ENCODE peak calls at places on chromosome 21, in five cellular contexts. One of them, this sample, is unnamed.

GRCh38 chr21:34845521-34846213 is 176.9 kb downstream of the CLIC6 start:
- DNase-seq in AG08395: peak
- DNase-seq in iris pigment epithelial cell: peak
- DNase-seq in EH: peak
- DNase-seq in OCI-LY7: peak
- DNase-seq in this sample: no peak

GRCh38 chr21:42839271-42840231 is 39.8 kb downstream of the WDR4 start:
- DNase-seq in AG08395: no peak
- DNase-seq in iris pigment epithelial cell: no peak
- DNase-seq in EH: no peak
- DNase-seq in OCI-LY7: no peak
- DNase-seq in this sample: no peak

GRCh38 chr21:15138475-15138874 is 73.7 kb upstream of the NRIP1 start:
- DNase-seq in AG08395: no peak
- DNase-seq in iris pigment epithelial cell: no peak
- DNase-seq in EH: no peak
- DNase-seq in OCI-LY7: no peak
- DNase-seq in this sample: no peak

GRCh38 chr21:31912501-31912900 is 39.7 kb downstream of the HUNK start:
- DNase-seq in AG08395: no peak
- DNase-seq in iris pigment epithelial cell: no peak
- DNase-seq in EH: no peak
- DNase-seq in OCI-LY7: no peak
- DNase-seq in this sample: no peak

GRCh38 chr21:33761104-33762036 is 119.1 kb downstream of the ITSN1 start:
- DNase-seq in AG08395: peak
- DNase-seq in iris pigment epithelial cell: peak
- DNase-seq in EH: peak
- DNase-seq in OCI-LY7: no peak
- DNase-seq in this sample: no peak

GRCh38 chr21:44962481-44962966 is 22.7 kb downstream of the SLX9 start:
- DNase-seq in AG08395: peak
- DNase-seq in iris pigment epithelial cell: peak
- DNase-seq in EH: peak
- DNase-seq in OCI-LY7: no peak
- DNase-seq in this sample: no peak

GRCh38 chr21:34603002-34603709 is 11.8 kb downstream of the RCAN1 start:
- DNase-seq in AG08395: peak
- DNase-seq in iris pigment epithelial cell: peak
- DNase-seq in EH: peak
- DNase-seq in OCI-LY7: peak
- DNase-seq in this sample: peak

GRCh38 chr21:22399717-22400520 is 1401.7 kb downstream of the NCAM2 start:
- DNase-seq in AG08395: no peak
- DNase-seq in iris pigment epithelial cell: no peak
- DNase-seq in EH: no peak
- DNase-seq in OCI-LY7: no peak
- DNase-seq in this sample: no peak

GRCh38 chr21:45149021-45149420 is 74.6 kb downstream of the ADARB1 start:
- DNase-seq in AG08395: no peak
- DNase-seq in iris pigment epithelial cell: no peak
- DNase-seq in EH: no peak
- DNase-seq in OCI-LY7: no peak
- DNase-seq in this sample: no peak

GRCh38 chr21:25428537-25428936 is 178.7 kb downstream of the MRPL39 start:
- DNase-seq in AG08395: no peak
- DNase-seq in iris pigment epithelial cell: peak
- DNase-seq in EH: no peak
- DNase-seq in OCI-LY7: no peak
- DNase-seq in this sample: peak

GRCh38 chr21:35349378-35350080 is 300.4 kb upstream of the RUNX1 start:
- DNase-seq in AG08395: peak
- DNase-seq in iris pigment epithelial cell: peak
- DNase-seq in EH: peak
- DNase-seq in OCI-LY7: no peak
- DNase-seq in this sample: no peak

GRCh38 chr21:32253215-32253641 is 25.6 kb downstream of the MIS18A start:
- DNase-seq in AG08395: peak
- DNase-seq in iris pigment epithelial cell: no peak
- DNase-seq in EH: peak
- DNase-seq in OCI-LY7: no peak
- DNase-seq in this sample: no peak

GRCh38 chr21:15441060-15441493 is 288.7 kb upstream of the USP25 start:
- DNase-seq in AG08395: no peak
- DNase-seq in iris pigment epithelial cell: no peak
- DNase-seq in EH: no peak
- DNase-seq in OCI-LY7: no peak
- DNase-seq in this sample: no peak

GRCh38 chr21:34707876-34708325 is 39.1 kb downstream of the CLIC6 start:
- DNase-seq in AG08395: no peak
- DNase-seq in iris pigment epithelial cell: no peak
- DNase-seq in EH: no peak
- DNase-seq in OCI-LY7: peak
- DNase-seq in this sample: no peak

GRCh38 chr21:17989780-17990179 is 170.6 kb upstream of the C21orf91 start:
- DNase-seq in AG08395: no peak
- DNase-seq in iris pigment epithelial cell: no peak
- DNase-seq in EH: no peak
- DNase-seq in OCI-LY7: no peak
- DNase-seq in this sample: no peak

GRCh38 chr21:44530903-44531605 is 8.9 kb downstream of the KRTAP10-1 start:
- DNase-seq in AG08395: no peak
- DNase-seq in iris pigment epithelial cell: no peak
- DNase-seq in EH: no peak
- DNase-seq in OCI-LY7: no peak
- DNase-seq in this sample: no peak

GRCh38 chr21:42061866-42062542 is 9.1 kb upstream of the UMODL1 start:
- DNase-seq in AG08395: no peak
- DNase-seq in iris pigment epithelial cell: no peak
- DNase-seq in EH: no peak
- DNase-seq in OCI-LY7: peak
- DNase-seq in this sample: peak

GRCh38 chr21:35095859-35096291 is 46.8 kb upstream of the RUNX1 start:
- DNase-seq in AG08395: peak
- DNase-seq in iris pigment epithelial cell: peak
- DNase-seq in EH: peak
- DNase-seq in OCI-LY7: no peak
- DNase-seq in this sample: no peak

GRCh38 chr21:29302340-29302991 is 3.7 kb downstream of the BACH1 start:
- DNase-seq in AG08395: no peak
- DNase-seq in iris pigment epithelial cell: peak
- DNase-seq in EH: peak
- DNase-seq in OCI-LY7: no peak
- DNase-seq in this sample: no peak

GRCh38 chr21:21547368-21547953 is 549.3 kb downstream of the NCAM2 start:
- DNase-seq in AG08395: no peak
- DNase-seq in iris pigment epithelial cell: peak
- DNase-seq in EH: no peak
- DNase-seq in OCI-LY7: no peak
- DNase-seq in this sample: no peak

GRCh38 chr21:37342046-37342632 is 24.4 kb upstream of the DYRK1A start:
- DNase-seq in AG08395: no peak
- DNase-seq in iris pigment epithelial cell: no peak
- DNase-seq in EH: no peak
- DNase-seq in OCI-LY7: no peak
- DNase-seq in this sample: no peak